ENCODE peak calls at places on chromosome 13, in six cellular contexts. Y is PC-3, Z is colonic mucosa, N is HCT116, V is fibroblast of lung, L is mesendoderm. E is an unnamed sample.

GRCh38 chr13:80244574-80244973 is 96.4 kb downstream of the SPRY2 start:
- DNase-seq in Y (no peak), Z (no peak), N (no peak), V (no peak), L (no peak), E (no peak)

GRCh38 chr13:105921711-105922110 is 613.8 kb downstream of the EFNB2 start:
- DNase-seq in Y (no peak), Z (peak; percentile 50), N (no peak), V (no peak), L (no peak), E (no peak)

GRCh38 chr13:84433024-84433423 is 550.8 kb upstream of the SLITRK1 start:
- DNase-seq in Y (no peak), Z (no peak), N (no peak), V (peak; percentile 4), L (no peak), E (no peak)

GRCh38 chr13:34349091-34349722 is 531.3 kb downstream of the RFC3 start:
- DNase-seq in Y (peak; percentile 92), Z (peak; percentile 35), N (no peak), V (peak; percentile 95), L (no peak), E (peak; percentile 81)

GRCh38 chr13:45179428-45179827 is 21.4 kb downstream of the KCTD4 start:
- DNase-seq in Y (no peak), Z (peak; percentile 40), N (no peak), V (peak; percentile 42), L (no peak), E (no peak)

GRCh38 chr13:113997845-113998751 is 24.2 kb upstream of the C13orf46 start:
- DNase-seq in Y (peak; percentile 8), Z (peak; percentile 31), N (no peak), V (peak; percentile 95), L (no peak), E (no peak)

GRCh38 chr13:40430234-40430633 is 236.2 kb downstream of the FOXO1 start:
- DNase-seq in Y (no peak), Z (no peak), N (no peak), V (no peak), L (no peak), E (no peak)

GRCh38 chr13:23806874-23807522 is 82.2 kb downstream of the MIPEP start:
- DNase-seq in Y (no peak), Z (no peak), N (no peak), V (peak; percentile 41), L (no peak), E (no peak)

GRCh38 chr13:89380101-89380500 is 1708.9 kb downstream of the SLITRK5 start:
- DNase-seq in Y (peak; percentile 80), Z (peak; percentile 36), N (peak; percentile 4), V (no peak), L (peak; percentile 35), E (no peak)

GRCh38 chr13:25927363-25927762 is 124.5 kb downstream of the SHISA2 start:
- DNase-seq in Y (no peak), Z (no peak), N (no peak), V (no peak), L (no peak), E (no peak)

GRCh38 chr13:102812616-102813287 is 13.8 kb downstream of the BIVM start:
- DNase-seq in Y (no peak), Z (no peak), N (no peak), V (no peak), L (peak; percentile 29), E (no peak)

GRCh38 chr13:43787998-43788397 is 1.2 kb upstream of the ENOX1 start:
- DNase-seq in Y (peak; percentile 63), Z (no peak), N (peak; percentile 18), V (peak; percentile 68), L (peak; percentile 72), E (peak; percentile 16)

GRCh38 chr13:66265446-66265845 is 964.7 kb downstream of the PCDH9 start:
- DNase-seq in Y (no peak), Z (no peak), N (no peak), V (no peak), L (peak; percentile 3), E (no peak)

GRCh38 chr13:23701646-23702045 is 131.4 kb downstream of the TNFRSF19 start:
- DNase-seq in Y (no peak), Z (no peak), N (no peak), V (peak; percentile 65), L (no peak), E (no peak)

GRCh38 chr13:79485014-79485441 is 4.1 kb downstream of the NDFIP2 start:
- DNase-seq in Y (peak; percentile 77), Z (peak; percentile 61), N (no peak), V (peak; percentile 61), L (peak; percentile 57), E (no peak)

GRCh38 chr13:76389321-76389720 is 496.9 kb downstream of the KCTD12 start:
- DNase-seq in Y (no peak), Z (no peak), N (no peak), V (no peak), L (no peak), E (no peak)

GRCh38 chr13:75931116-75931515 is 295.0 kb downstream of the LMO7 start:
- DNase-seq in Y (no peak), Z (no peak), N (no peak), V (no peak), L (no peak), E (no peak)

GRCh38 chr13:40600145-40600751 is 66.2 kb downstream of the FOXO1 start:
- DNase-seq in Y (no peak), Z (no peak), N (no peak), V (no peak), L (no peak), E (no peak)

DNA sequence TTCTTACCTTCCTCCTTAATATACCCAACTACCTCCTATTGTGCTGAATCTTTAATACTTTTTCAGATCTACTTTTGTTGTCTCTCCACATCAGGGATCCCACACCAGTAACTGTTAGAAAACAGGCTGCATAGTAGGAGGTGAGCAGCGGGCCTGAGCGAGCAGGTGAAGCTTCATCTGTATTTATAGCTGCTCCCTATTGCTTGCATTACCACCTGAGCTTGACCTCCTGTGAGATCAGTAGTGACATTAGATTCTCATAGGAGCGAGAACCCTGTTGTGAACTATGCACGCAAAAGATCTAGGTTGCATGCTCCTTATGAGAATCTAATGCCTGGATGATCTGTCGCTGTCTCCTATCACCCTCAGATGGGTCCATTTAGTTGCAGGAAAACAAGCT is 279.8 kb downstream of the DIAPH3 start:
- DNase-seq in Y (no peak), Z (no peak), N (no peak), V (no peak), L (no peak), E (no peak)
- H3K4me3 ChIP-seq in Y (no peak overlapping the region), Z (no peak overlapping the region), N (no peak overlapping the region), V (no peak overlapping the region), L (no peak overlapping the region), E (no peak overlapping the region)

GRCh38 chr13:110874508-110874960 is 40.3 kb downstream of the ANKRD10 start:
- DNase-seq in Y (peak; percentile 70), Z (peak; percentile 94), N (peak; percentile 39), V (peak; percentile 64), L (peak; percentile 76), E (peak; percentile 43)
- H3K9ac ChIP-seq in Y (peak overlapping the region; percentile 38), Z (peak overlapping the region; percentile 23), N (peak overlapping the region; percentile 42), V (peak overlapping the region; percentile 36), L (peak overlapping the region; percentile 57), E (peak overlapping the region; percentile 30)

GRCh38 chr13:48255090-48255489 is 22.1 kb downstream of the ITM2B start:
- DNase-seq in Y (no peak), Z (no peak), N (no peak), V (no peak), L (no peak), E (no peak)

GRCh38 chr13:48255954-48256353 is 22.9 kb downstream of the ITM2B start:
- DNase-seq in Y (no peak), Z (no peak), N (no peak), V (peak; percentile 20), L (no peak), E (no peak)

GRCh38 chr13:48260970-48261369 is 28.0 kb downstream of the ITM2B start:
- DNase-seq in Y (no peak), Z (no peak), N (no peak), V (no peak), L (no peak), E (no peak)

GRCh38 chr13:48258002-48258401 is 25.0 kb downstream of the ITM2B start:
- DNase-seq in Y (no peak), Z (no peak), N (no peak), V (no peak), L (no peak), E (no peak)

DNA sequence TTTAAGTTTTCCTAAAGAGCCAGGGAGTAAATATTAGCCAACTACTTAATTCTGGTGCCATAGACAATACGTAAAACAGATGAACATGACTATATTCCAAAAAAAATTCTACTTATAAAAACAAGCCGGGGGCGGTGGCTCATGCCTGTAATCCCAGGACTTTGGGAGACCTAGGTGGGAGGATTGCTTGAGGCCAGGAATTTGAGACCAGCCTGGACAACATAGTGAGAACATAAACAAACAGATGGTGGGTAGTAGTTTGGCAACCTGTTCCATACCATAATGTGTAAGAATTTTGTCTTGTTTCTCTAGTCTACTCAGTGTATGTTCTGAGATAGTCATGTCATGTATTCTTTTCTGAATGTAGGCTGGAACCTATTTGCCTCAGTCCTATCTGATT is 25.4 kb downstream of the ITM2B start:
- DNase-seq in Y (no peak), Z (no peak), N (no peak), V (no peak), L (no peak), E (no peak)
- H3K4me1 ChIP-seq in Y (peaks cover 6% of the 10 kb centered on the region), Z (no peaks in the 10 kb centered on the region), N (no peaks in the 10 kb centered on the region), V (no peaks in the 10 kb centered on the region), L (no peaks in the 10 kb centered on the region), E (no peaks in the 10 kb centered on the region)

DNA sequence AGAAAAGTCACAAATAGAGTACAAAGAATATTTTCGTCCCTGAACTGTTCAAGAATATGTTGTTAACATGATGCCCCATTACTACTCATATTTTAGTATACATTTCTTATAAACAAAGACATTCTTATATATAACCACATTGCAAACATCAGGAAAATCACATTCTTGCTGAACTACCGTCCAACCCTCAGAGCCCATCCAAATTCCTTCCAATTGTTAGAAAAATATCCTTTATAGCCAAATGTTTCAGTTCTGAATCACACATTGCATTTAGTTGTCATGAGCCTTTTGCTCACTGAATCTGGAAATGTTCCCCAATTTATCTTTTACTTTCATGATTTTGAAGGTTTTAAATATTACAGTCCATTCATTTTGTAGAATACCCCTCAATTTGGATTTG is 467.8 kb upstream of the ARGLU1 start:
- DNase-seq in Y (no peak), Z (no peak), N (no peak), V (peak; percentile 75), L (no peak), E (no peak)
- H3K4me3 ChIP-seq in Y (no peak overlapping the region), Z (no peak overlapping the region), N (no peak overlapping the region), V (no peak overlapping the region), L (no peak overlapping the region), E (no peak overlapping the region)

GRCh38 chr13:98460519-98460918 is 116.4 kb downstream of the STK24 start:
- DNase-seq in Y (no peak), Z (no peak), N (no peak), V (no peak), L (no peak), E (no peak)
- H3K9ac ChIP-seq in Y (no peak overlapping the region), Z (no peak overlapping the region), N (no peak overlapping the region), V (no peak overlapping the region), L (no peak overlapping the region), E (no peak overlapping the region)

DNA sequence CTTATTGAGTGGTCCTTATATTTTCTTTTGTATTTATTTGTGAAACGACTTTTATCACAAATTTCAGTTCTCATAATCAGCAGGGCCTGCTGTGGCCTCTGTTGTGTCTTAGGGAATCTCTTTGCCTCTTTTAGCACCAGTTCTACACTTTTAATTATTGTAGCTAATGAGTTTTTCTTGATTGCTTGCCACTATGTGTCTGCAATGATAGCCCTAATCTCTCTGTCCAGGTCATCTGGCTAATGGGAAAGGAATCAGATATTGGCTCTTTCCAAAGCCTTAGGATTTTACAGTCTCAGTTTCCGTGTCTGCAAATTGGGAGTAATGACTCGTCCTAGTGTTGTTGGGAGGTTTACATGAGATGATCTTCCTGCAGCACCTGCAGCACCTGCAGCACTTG is 10.2 kb downstream of the WDFY2 start:
- DNase-seq in Y (no peak), Z (no peak), N (no peak), V (no peak), L (peak; percentile 26), E (no peak)
- H3K4me1 ChIP-seq in Y (peaks cover 24% of the 10 kb centered on the region), Z (no peaks in the 10 kb centered on the region), N (peaks cover 7% of the 10 kb centered on the region), V (peaks cover 14% of the 10 kb centered on the region), L (peaks cover 8% of the 10 kb centered on the region), E (peaks cover 19% of the 10 kb centered on the region)